ENCODE peak calls at places on chromosomes 16 and 17, in seven cellular contexts. M is esophagus muscularis mucosa, L is ascending aorta, H is GM13977, B is foreskin fibroblast, G is AG09309, P is H9. A is an unnamed sample.

GRCh38 chr16:64238576-64238975 is 883.3 kb downstream of the CDH11 start:
- DNase-seq in M (no peak), L (no peak), H (no peak), B (peak), G (peak), P (no peak), A (no peak)

GRCh38 chr17:18960803-18961511 is 9.0 kb downstream of the SLC5A10 start:
- DNase-seq in M (no peak), L (no peak), H (peak), B (peak), G (no peak), P (peak), A (peak)

GRCh38 chr17:63519972-63520882 is 2.9 kb upstream of the KCNH6 start:
- DNase-seq in M (no peak), L (no peak), H (no peak), B (no peak), G (no peak), P (no peak), A (no peak)

GRCh38 chr17:34663714-34664113 is 84.3 kb downstream of the TMEM132E start:
- DNase-seq in M (no peak), L (no peak), H (no peak), B (no peak), G (no peak), P (no peak), A (no peak)

GRCh38 chr17:8161289-8162231 is 1.2 kb downstream of the VAMP2 start:
- DNase-seq in M (no peak), L (no peak), H (no peak), B (no peak), G (no peak), P (peak), A (no peak)

GRCh38 chr16:80739523-80739922 is 64.9 kb downstream of the CDYL2 start:
- DNase-seq in M (no peak), L (no peak), H (no peak), B (no peak), G (no peak), P (no peak), A (no peak)

GRCh38 chr17:73010414-73010813 is 82.1 kb downstream of the SLC39A11 start:
- DNase-seq in M (no peak), L (no peak), H (no peak), B (no peak), G (no peak), P (no peak), A (no peak)

GRCh38 chr17:64212122-64212521 is 50.9 kb downstream of the TEX2 start:
- DNase-seq in M (no peak), L (no peak), H (no peak), B (peak), G (no peak), P (no peak), A (no peak)

GRCh38 chr17:48441231-48441711 is 11.3 kb upstream of the SKAP1 start:
- DNase-seq in M (no peak), L (no peak), H (peak), B (no peak), G (no peak), P (no peak), A (no peak)

GRCh38 chr16:88754912-88755744 is 29.9 kb downstream of the PIEZO1 start:
- DNase-seq in M (no peak), L (no peak), H (no peak), B (no peak), G (peak), P (peak), A (no peak)

GRCh38 chr16:88759245-88759975 is 25.6 kb downstream of the PIEZO1 start:
- DNase-seq in M (no peak), L (no peak), H (no peak), B (no peak), G (no peak), P (peak), A (no peak)

GRCh38 chr16:66197668-66198278 is 168.7 kb upstream of the CDH5 start:
- DNase-seq in M (no peak), L (no peak), H (no peak), B (no peak), G (no peak), P (no peak), A (no peak)

GRCh38 chr17:76889323-76889722 is 21.1 kb downstream of the MGAT5B start:
- DNase-seq in M (no peak), L (no peak), H (no peak), B (no peak), G (no peak), P (no peak), A (no peak)

GRCh38 chr17:76887809-76888208 is 19.6 kb downstream of the MGAT5B start:
- DNase-seq in M (no peak), L (no peak), H (no peak), B (no peak), G (no peak), P (peak), A (no peak)

GRCh38 chr17:76886395-76886794 is 18.2 kb downstream of the MGAT5B start:
- DNase-seq in M (no peak), L (no peak), H (no peak), B (no peak), G (no peak), P (no peak), A (no peak)

GRCh38 chr17:76884995-76885896 is 17.0 kb downstream of the MGAT5B start:
- DNase-seq in M (no peak), L (no peak), H (no peak), B (no peak), G (no peak), P (peak), A (no peak)

DNA sequence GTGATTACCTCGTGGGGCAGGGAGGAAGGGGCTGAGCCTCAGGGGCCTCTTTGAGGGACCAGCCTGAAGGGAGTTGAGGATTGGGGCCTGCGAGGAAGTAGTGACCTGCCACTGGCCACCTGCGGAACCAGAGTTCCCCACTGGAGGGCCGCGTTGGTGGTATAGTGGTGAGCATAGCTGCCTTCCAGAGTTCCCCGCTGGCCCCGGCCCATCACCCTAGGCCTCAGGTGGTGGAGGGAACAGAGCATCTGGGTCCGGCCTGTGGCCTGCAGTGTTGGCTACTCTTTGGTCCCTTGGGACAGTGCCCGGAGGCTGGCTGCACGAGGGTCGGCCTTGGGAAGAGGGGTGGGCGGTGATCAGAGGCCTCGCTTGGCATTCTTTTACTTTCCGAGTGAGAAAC is 20.5 kb downstream of the MGAT5B start:
- DNase-seq in M (no peak), L (no peak), H (no peak), B (no peak), G (no peak), P (peak), A (no peak)
- TF ChIP-seq CTCF in M (no peak), L (no peak), H (no peak), B (no peak), G (no peak), P (peak), A (no peak)

GRCh38 chr17:79699386-79700036 is 31.2 kb upstream of the ENPP7 start:
- DNase-seq in M (no peak), L (no peak), H (no peak), B (no peak), G (no peak), P (peak), A (no peak)

GRCh38 chr17:79702550-79703236 is 28.1 kb upstream of the ENPP7 start:
- DNase-seq in M (no peak), L (no peak), H (no peak), B (no peak), G (no peak), P (no peak), A (no peak)

GRCh38 chr17:79700574-79700973 is 30.2 kb upstream of the ENPP7 start:
- DNase-seq in M (no peak), L (no peak), H (no peak), B (no peak), G (no peak), P (no peak), A (no peak)

GRCh38 chr17:79704691-79705090 is 26.1 kb upstream of the ENPP7 start:
- DNase-seq in M (no peak), L (no peak), H (no peak), B (no peak), G (no peak), P (no peak), A (no peak)

DNA sequence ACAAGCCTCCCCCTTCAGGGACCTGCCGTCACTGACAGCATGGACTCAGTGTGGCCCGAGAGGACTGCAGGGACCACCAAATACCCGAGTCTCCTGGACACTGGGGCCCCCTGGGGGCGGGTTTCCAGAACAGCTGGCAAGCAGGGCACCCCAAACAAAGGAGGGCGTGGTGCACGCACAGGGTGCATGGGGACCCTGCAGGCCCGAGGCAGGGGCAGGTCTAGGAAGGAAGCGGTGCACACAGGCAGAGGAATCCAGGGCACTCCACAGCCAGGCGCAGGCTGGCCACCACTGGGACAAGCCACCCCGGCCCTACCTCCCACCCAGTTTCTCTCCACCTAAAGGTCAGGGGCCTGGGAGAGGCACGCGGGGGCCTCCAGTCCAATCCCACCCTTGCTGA is 28.7 kb upstream of the ENPP7 start:
- DNase-seq in M (no peak), L (no peak), H (no peak), B (no peak), G (no peak), P (peak), A (no peak)
- TF ChIP-seq CTCF in M (no peak), L (no peak), H (peak), B (no peak), G (no peak), P (peak), A (no peak)

GRCh38 chr16:87053016-87053982 is 263.9 kb downstream of the C16orf95 start:
- DNase-seq in M (no peak), L (no peak), H (no peak), B (no peak), G (no peak), P (peak), A (no peak)
- TF ChIP-seq CTCF in M (no peak), L (no peak), H (no peak), B (no peak), G (peak), P (peak), A (no peak)

GRCh38 chr17:79991924-79992656 is 43.6 kb downstream of the TBC1D16 start:
- DNase-seq in M (no peak), L (no peak), H (no peak), B (no peak), G (no peak), P (peak), A (no peak)
- TF ChIP-seq CTCF in M (no peak), L (no peak), H (no peak), B (no peak), G (no peak), P (peak), A (no peak)

GRCh38 chr17:75524971-75525805 is at the start of gene LLGL2:
- DNase-seq in M (no peak), L (no peak), H (peak), B (no peak), G (no peak), P (peak), A (no peak)
- TF ChIP-seq CTCF in M (peak), L (peak), H (peak), B (peak), G (no peak), P (peak), A (no peak)

DNA sequence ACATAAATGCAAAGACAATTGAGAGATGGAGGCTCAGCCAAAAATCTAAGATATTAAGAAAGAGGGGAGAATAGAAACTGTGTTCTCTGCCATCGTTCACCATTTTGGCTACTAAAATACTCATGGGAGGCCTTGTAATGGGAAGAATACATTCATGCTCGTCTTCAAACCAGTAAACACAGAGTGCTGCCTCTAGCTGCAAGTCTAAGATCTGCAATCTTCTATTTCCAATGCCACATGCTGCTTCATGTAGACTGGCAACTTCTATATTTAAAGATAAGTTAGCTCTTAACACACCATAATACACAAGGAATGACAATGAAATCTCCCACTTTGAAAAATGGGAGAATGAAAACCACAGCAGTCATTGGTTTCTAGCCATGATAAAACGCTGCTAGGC is 387.3 kb downstream of the HS3ST3B1 start:
- DNase-seq in M (no peak), L (no peak), H (no peak), B (no peak), G (no peak), P (no peak), A (no peak)
- TF ChIP-seq CTCF in M (no peak), L (no peak), H (peak), B (no peak), G (peak), P (peak), A (no peak)

GRCh38 chr17:77886387-77886728 is 72.1 kb upstream of the TNRC6C start:
- DNase-seq in M (no peak), L (peak), H (no peak), B (no peak), G (no peak), P (no peak), A (no peak)
- TF ChIP-seq CTCF in M (no peak), L (no peak), H (no peak), B (no peak), G (no peak), P (no peak), A (no peak)

DNA sequence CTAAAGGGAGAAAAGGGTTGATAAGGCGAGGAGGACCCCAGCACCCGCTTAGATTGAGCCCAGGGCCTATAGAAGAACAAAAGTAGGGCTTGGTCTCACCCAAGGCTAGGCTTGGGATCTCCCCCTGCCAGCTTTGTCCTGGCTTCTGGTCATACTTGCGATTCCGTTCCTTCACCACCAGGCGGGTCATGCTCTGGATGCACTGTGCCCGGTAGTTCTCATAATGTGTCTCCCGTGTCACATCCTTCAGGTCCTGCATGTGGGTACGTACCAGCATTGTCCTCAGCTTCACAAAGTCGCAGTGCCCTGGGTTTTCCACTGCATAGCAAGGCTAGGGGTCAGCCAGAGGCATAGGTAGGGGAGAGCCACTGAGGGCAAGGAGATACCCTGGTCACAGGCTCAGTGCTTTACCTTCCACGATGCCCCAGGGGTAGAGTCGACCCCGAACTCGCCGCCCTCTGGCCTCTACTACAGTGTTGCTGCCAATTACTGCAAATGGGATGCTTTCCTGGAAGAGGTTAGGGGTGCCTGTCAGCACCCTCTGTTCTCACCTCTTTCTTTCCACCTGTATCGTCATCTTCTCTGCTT is 6.5 kb upstream of the MTMR4 start:
- DNase-seq in M (no peak), L (no peak), H (no peak), B (no peak), G (no peak), P (peak), A (no peak)
- TF ChIP-seq CTCF in M (no peak), L (no peak), H (peak), B (peak), G (peak), P (peak), A (no peak)